ENCODE peak calls at places on chromosomes 11 and 22, in nine cellular contexts. Z is upper lobe of left lung, A is esophagus muscularis mucosa, X is breast epithelium, F is stomach, U is endothelial cell of umbilical vein, G is HCT116, Q is GM23338, P is transverse colon. V is an unnamed sample. For H3K4me1, the result is how much of the 10 kb centered on the place peaks cover.

GRCh38 chr22:42171946-42172345 is 41.3 kb upstream of the CYP2D6 start:
- DNase-seq in F (no peak), A (no peak), X (no peak), G (no peak), U (no peak), Z (no peak), P (no peak), Q (no peak), V (no peak)

GRCh38 chr11:120121336-120121735 is 16.6 kb downstream of the TRIM29 start:
- DNase-seq in Q (no peak), U (no peak), F (no peak), G (no peak), X (no peak), A (no peak), Z (no peak), P (no peak), V (no peak)

GRCh38 chr11:117072517-117073218 is 25.6 kb downstream of the SIK3 start:
- DNase-seq in G (peak), A (no peak), X (no peak), Z (no peak), U (peak), Q (no peak), F (no peak), P (no peak), V (no peak)

GRCh38 chr22:46068908-46069481 is 81.3 kb upstream of the PPARA start:
- DNase-seq in F (peak), Q (no peak), P (peak), G (no peak), A (no peak), Z (no peak), U (no peak), X (peak), V (no peak)

GRCh38 chr11:101478587-101479375 is 105.0 kb downstream of the TRPC6 start:
- DNase-seq in U (no peak), G (no peak), P (no peak), X (no peak), A (no peak), F (no peak), Z (no peak), Q (no peak), V (peak)

GRCh38 chr11:121687961-121688566 is 235.3 kb upstream of the SORL1-AS1 start:
- DNase-seq in P (no peak), U (no peak), X (no peak), Q (peak), Z (no peak), A (peak), G (no peak), F (no peak), V (no peak)

GRCh38 chr11:986952-987305 is 49.6 kb downstream of the MUC6 start:
- DNase-seq in F (no peak), U (no peak), Z (no peak), A (no peak), X (no peak), G (no peak), Q (no peak), P (no peak), V (no peak)

GRCh38 chr11:6297831-6298230 is 22.5 kb downstream of the CAVIN3 start:
- DNase-seq in Z (no peak), A (no peak), F (no peak), U (peak), Q (no peak), G (no peak), P (no peak), X (no peak), V (no peak)

GRCh38 chr22:33866521-33866920 is 53.8 kb downstream of the LARGE1 start:
- DNase-seq in P (no peak), A (no peak), X (no peak), Z (no peak), G (no peak), Q (no peak), U (no peak), F (no peak), V (no peak)

GRCh38 chr11:67492801-67493547 is 10.1 kb downstream of the AIP start:
- DNase-seq in P (no peak), U (no peak), Z (peak), Q (peak), G (no peak), F (no peak), X (no peak), A (no peak), V (no peak)
- TF ChIP-seq POLR2AphosphoS5 in P (no peak), U (no peak), Z (no peak), Q (no peak), G (no peak), F (no peak), X (no peak), A (no peak), V (no peak)

GRCh38 chr22:43268261-43268660 is 74.9 kb downstream of the SCUBE1 start:
- DNase-seq in A (no peak), Q (no peak), Z (no peak), P (no peak), U (no peak), X (no peak), F (no peak), G (no peak), V (no peak)
- TF ChIP-seq CTCF in A (no peak), Q (no peak), Z (no peak), P (no peak), U (no peak), X (no peak), F (no peak), G (no peak), V (no peak)

GRCh38 chr11:87628161-87628560 is 547.1 kb downstream of the RAB38 start:
- DNase-seq in U (no peak), P (no peak), A (no peak), Q (peak), Z (no peak), F (no peak), X (no peak), G (no peak), V (no peak)
- H3K4me1 ChIP-seq in U (under half), P (under half), A (under half), Q (under half), Z (under half), F (under half), X (under half), G (under half), V (under half)

DNA sequence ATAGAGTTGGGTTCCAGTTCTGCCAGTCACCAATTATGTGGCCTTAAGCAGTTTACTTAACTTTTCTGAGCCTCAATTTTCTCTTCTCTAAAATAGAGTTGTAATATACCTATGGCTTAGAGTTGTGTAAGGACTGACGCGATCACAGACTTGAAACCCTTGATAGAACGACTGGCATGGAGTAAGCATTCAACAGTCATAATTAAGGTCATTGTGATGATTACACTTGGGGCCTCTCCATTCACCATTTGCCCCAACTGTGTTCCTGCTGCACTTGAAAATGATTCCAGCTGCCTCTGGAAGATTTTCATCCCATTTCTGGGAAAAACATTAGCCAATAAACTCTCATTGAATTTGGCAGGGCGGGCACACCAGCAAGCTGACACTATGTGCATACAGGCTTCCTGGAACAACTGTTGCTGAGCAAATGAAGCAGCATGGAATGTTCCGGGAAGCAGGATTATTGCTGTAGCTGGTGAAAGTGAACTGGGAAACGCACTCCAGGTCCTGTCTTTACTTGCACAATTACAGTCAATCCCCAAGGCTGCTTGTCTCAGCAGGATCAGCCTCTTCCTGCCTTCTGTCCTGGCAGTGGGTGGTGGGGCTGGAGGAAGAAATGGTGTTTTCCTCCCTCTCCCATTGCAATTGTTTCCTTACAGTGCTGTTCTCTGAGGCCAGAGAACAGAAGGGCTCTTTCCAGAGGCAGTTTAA is 19.6 kb downstream of the CD44 start:
- DNase-seq in Z (no peak), Q (no peak), U (peak), G (no peak), P (peak), A (no peak), F (no peak), X (no peak), V (peak)
- TF ChIP-seq POLR2AphosphoS5 in Z (peak), Q (no peak), U (no peak), G (no peak), P (peak), A (peak), F (peak), X (peak), V (peak)

DNA sequence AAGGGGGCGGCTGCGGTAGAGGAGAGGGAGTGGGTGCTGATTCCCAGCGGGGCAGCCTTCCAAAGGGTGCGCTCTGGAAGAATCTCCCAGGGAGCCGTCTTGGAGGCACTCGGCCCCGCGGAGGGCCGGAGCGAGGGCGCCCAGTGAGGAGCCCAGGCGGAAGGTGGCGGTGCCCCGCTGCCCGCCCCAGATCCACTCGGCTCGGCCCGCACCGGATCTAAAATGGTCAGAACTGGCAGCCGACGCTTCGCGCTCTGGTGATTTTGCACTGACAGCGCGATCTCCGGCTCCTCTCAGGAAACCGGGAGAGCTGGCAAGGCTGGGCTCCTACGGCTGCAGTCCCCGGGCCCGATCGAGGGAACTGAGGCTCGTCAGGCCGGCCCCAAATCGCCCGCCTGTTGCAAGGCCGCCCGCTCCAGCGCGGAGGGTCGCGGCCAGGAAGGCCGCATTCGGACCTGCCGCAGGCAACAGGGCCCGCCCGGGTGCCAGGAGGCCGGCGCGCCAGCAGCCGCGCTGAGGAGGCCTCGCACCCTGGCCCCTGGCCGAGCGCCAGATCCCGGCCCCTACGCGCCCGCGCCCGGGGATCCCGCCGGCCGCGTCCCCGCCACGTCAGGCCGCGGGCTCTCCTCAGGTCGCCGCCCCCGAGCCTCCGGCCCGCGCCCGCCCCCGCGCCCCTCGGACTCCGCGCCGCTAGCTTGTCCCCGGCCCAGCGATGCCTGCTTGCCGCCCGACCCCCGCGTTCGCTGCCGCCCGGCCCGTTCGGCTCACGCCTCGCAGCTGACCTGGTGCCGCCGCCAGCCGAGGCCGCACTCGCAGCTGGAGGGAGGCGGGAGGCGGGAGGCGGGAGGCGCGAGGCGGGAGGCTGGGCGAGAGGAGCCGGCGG is at the start of gene KLHL22:
- DNase-seq in G (no peak), Z (peak), A (no peak), F (peak), X (no peak), U (peak), Q (peak), P (peak), V (no peak)
- TF ChIP-seq CTCF in G (no peak), Z (no peak), A (no peak), F (no peak), X (no peak), U (no peak), Q (no peak), P (no peak), V (no peak)

DNA sequence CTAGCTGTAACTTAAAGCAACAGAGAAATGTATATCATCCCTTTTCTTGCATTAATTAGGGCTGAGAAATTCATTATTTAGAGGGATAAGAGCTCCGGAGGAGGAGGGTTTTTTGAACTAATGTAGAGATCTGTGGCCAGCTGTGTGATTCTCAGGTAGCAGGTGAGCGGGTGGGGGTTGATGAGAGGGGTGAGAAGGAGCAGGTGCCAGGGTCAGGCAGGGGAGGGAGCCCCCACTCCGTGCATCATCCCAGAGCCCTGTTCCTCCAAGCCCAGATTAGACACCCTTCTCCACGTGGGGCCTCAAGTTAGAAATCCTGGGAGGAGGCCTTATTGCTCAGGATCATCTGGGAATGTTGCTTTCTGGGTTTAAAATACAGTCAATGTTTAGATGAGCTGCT is 24.9 kb downstream of the ZBTB16 start:
- DNase-seq in Z (no peak), A (no peak), P (no peak), Q (no peak), X (no peak), U (no peak), G (no peak), F (no peak), V (no peak)
- H3K4me1 ChIP-seq in Z (half or more), A (half or more), P (half or more), Q (under half), X (under half), U (under half), G (under half), F (half or more), V (half or more)

DNA sequence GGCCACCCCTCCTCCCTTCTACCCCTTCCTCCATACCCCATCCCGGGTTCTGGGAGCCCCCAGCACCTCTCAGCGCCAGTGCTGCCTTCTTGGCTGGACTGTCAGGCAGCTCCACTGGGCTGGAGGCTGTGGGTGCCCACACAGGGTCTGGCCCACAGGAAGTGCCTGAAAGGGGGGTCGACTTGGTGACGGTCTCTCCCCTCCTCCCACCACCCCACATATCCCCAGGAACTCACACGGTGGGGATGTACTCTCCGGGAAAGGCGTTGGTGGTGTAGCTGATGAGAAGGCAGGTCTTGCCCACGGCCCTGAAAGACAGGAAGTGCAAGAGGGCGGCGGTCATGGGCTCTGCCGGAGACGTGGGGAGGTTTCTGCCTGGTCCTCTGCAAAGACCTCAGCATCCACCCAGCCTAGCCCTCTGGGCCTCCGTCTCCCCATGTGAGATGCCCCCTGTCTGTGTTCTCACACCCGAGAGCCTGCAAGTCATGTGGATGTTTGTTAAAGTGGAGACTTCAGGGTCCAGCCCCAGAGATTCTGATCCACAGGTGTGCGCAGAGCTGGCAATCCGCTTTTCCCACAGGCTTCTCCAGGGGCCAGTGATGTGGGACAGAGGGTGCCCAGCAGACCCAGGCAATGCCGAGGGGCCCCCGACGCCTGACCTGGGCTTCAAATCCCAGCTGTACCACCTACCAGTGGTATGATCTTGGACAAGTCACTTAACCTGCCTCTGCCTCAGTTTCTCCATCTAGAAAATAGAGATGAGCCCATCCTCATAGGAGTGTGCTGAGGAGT is 2.5 kb downstream of the RAC2 start:
- DNase-seq in G (no peak), Z (no peak), P (peak), A (no peak), X (no peak), Q (no peak), F (peak), U (no peak), V (no peak)
- TF ChIP-seq POLR2AphosphoS5 in G (no peak), Z (peak), P (no peak), A (no peak), X (no peak), Q (no peak), F (no peak), U (no peak), V (no peak)

GRCh38 chr11:68341557-68342458 is 29.4 kb downstream of the LRP5 start:
- DNase-seq in X (no peak), U (no peak), Z (no peak), P (no peak), Q (no peak), F (no peak), A (no peak), G (no peak), V (no peak)
- TF ChIP-seq CTCF in X (no peak), U (no peak), Z (no peak), P (peak), Q (peak), F (no peak), A (no peak), G (no peak), V (no peak)